ENCODE peak calls at places on chromosomes 1 and 21, in nine cellular contexts. H, X, C, D, U, R, Q, G and K are unnamed samples.

GRCh38 chr1:150525348-150525747 is 9.8 kb downstream of the FALEC start:
- DNase-seq in R (no peak), U (no peak), C (no peak), D (no peak), G (no peak), Q (no peak), X (no peak), H (no peak), K (no peak)

GRCh38 chr1:47399841-47400144 is 16.3 kb upstream of the FOXE3 start:
- DNase-seq in Q (no peak), U (no peak), D (no peak), R (no peak), C (no peak), G (no peak), H (no peak), X (no peak), K (peak; percentile 16)

GRCh38 chr1:923131-923990 is at the start of gene SAMD11:
- DNase-seq in Q (peak; percentile 92), H (peak; percentile 82), X (peak; percentile 79), D (peak; percentile 80), R (peak; percentile 43), U (no peak), C (no peak), G (peak; percentile 97), K (peak; percentile 93)

GRCh38 chr1:16984717-16985116 is 4.3 kb upstream of the MFAP2 start:
- DNase-seq in X (peak; percentile 85), R (no peak), H (peak; percentile 87), G (peak; percentile 95), U (no peak), Q (peak; percentile 65), D (no peak), C (peak; percentile 68), K (peak; percentile 97)

GRCh38 chr1:109926662-109927300 is 16.1 kb downstream of the CSF1 start:
- DNase-seq in U (no peak), Q (no peak), H (no peak), X (peak; percentile 79), D (peak; percentile 78), C (no peak), R (no peak), G (no peak), K (no peak)

GRCh38 chr1:87329756-87330200 is 1.1 kb downstream of the LMO4 start:
- DNase-seq in U (no peak), D (peak; percentile 29), Q (no peak), H (no peak), X (no peak), C (no peak), R (no peak), G (no peak), K (no peak)

GRCh38 chr1:82695443-82695842 is 894.7 kb downstream of the ADGRL2 start:
- DNase-seq in Q (no peak), R (no peak), U (no peak), X (no peak), D (no peak), C (peak; percentile 37), H (no peak), G (no peak), K (no peak)

GRCh38 chr1:1164361-1164700 is 9.3 kb upstream of the TTLL10 start:
- DNase-seq in U (no peak), G (no peak), H (no peak), R (no peak), C (no peak), D (no peak), X (no peak), Q (no peak), K (no peak)

GRCh38 chr1:19799877-19800804 is at the start of gene TMCO4:
- DNase-seq in Q (peak; percentile 55), U (peak; percentile 9), X (peak; percentile 38), H (peak; percentile 49), D (peak; percentile 83), R (peak; percentile 8), C (no peak), G (peak; percentile 86), K (peak; percentile 86)

GRCh38 chr1:109484519-109484975 is 842 bp downstream of the ATXN7L2 start:
- DNase-seq in Q (no peak), X (no peak), G (no peak), D (no peak), H (no peak), U (no peak), C (no peak), R (no peak), K (no peak)

GRCh38 chr1:164560076-164560475 is 1.1 kb downstream of the PBX1 start:
- DNase-seq in R (no peak), U (no peak), C (no peak), Q (no peak), H (no peak), X (no peak), G (no peak), D (peak; percentile 26), K (no peak)

GRCh38 chr1:201673093-201673492 is 134.2 kb downstream of the NAV1 start:
- DNase-seq in U (no peak), D (no peak), X (no peak), R (no peak), H (no peak), C (no peak), Q (no peak), G (no peak), K (no peak)

GRCh38 chr1:14924455-14925325 is 228.9 kb upstream of the TMEM51 start:
- DNase-seq in Q (peak; percentile 64), C (no peak), U (no peak), D (peak; percentile 51), X (no peak), H (no peak), R (no peak), G (peak; percentile 86), K (no peak)

GRCh38 chr1:218304281-218305039 is 19.4 kb downstream of the RRP15 start:
- DNase-seq in Q (peak; percentile 74), C (no peak), U (no peak), R (no peak), H (no peak), X (no peak), D (peak; percentile 67), G (no peak), K (no peak)

GRCh38 chr21:33899199-33899598 is 16.4 kb downstream of the ATP5PO start:
- DNase-seq in C (no peak), U (no peak), R (no peak), G (no peak), D (no peak), X (no peak), H (no peak), Q (no peak), K (no peak)

GRCh38 chr1:1225238-1225845 is 6.5 kb downstream of the SDF4 start:
- DNase-seq in D (no peak), U (no peak), X (no peak), G (no peak), R (no peak), H (no peak), C (no peak), Q (no peak), K (no peak)

GRCh38 chr1:181077576-181078242 is 10.8 kb upstream of the IER5 start:
- DNase-seq in H (no peak), D (peak; percentile 75), X (no peak), Q (no peak), C (no peak), R (no peak), G (no peak), U (no peak), K (no peak)

GRCh38 chr1:213997031-213997771 is 9.4 kb downstream of the PROX1 start:
- DNase-seq in D (no peak), Q (no peak), G (no peak), X (no peak), U (no peak), C (no peak), H (no peak), R (no peak), K (no peak)

GRCh38 chr1:78607944-78608343 is 12.3 kb upstream of the IFI44L start:
- DNase-seq in U (no peak), C (no peak), H (no peak), G (no peak), D (no peak), X (no peak), R (no peak), Q (no peak), K (peak; percentile 62)

GRCh38 chr1:38789498-38790169 is 69.9 kb downstream of the RRAGC start:
- DNase-seq in G (no peak), U (no peak), C (no peak), D (no peak), X (no peak), Q (no peak), H (no peak), R (no peak), K (no peak)

GRCh38 chr1:157566484-157567300 is 14.4 kb upstream of the FCRL5 start:
- DNase-seq in X (no peak), U (no peak), Q (no peak), H (no peak), C (no peak), G (no peak), R (no peak), D (no peak), K (no peak)

GRCh38 chr1:41347276-41347675 is 14.0 kb upstream of the FOXO6 start:
- DNase-seq in R (no peak), G (peak; percentile 9), D (peak; percentile 37), Q (no peak), U (no peak), H (no peak), C (no peak), X (no peak), K (peak; percentile 11)

GRCh38 chr1:200486634-200487033 is 76.8 kb upstream of the ZNF281 start:
- DNase-seq in C (no peak), R (no peak), U (no peak), H (no peak), D (no peak), X (no peak), Q (no peak), G (no peak), K (no peak)

GRCh38 chr1:244012232-244012631 is 38.9 kb upstream of the ZBTB18 start:
- DNase-seq in U (no peak), H (no peak), D (peak; percentile 79), R (no peak), X (peak; percentile 50), C (no peak), G (no peak), Q (no peak), K (no peak)

GRCh38 chr1:119285482-119285881 is 83.1 kb upstream of the HAO2 start:
- DNase-seq in U (no peak), H (no peak), C (no peak), D (peak; percentile 73), G (no peak), Q (no peak), R (no peak), X (peak; percentile 93), K (no peak)

GRCh38 chr21:32888971-32889370 is 117.4 kb upstream of the PAXBP1 start:
- DNase-seq in G (no peak), Q (no peak), D (no peak), X (no peak), R (no peak), U (no peak), C (no peak), H (no peak), K (no peak)

GRCh38 chr1:222892137-222892763 is 77.4 kb downstream of the DISP1 start:
- DNase-seq in D (peak; percentile 83), Q (no peak), C (peak; percentile 48), R (no peak), G (no peak), U (no peak), X (no peak), H (no peak), K (no peak)

GRCh38 chr1:183769956-183770815 is 34.7 kb upstream of the RGL1 start:
- DNase-seq in U (no peak), X (no peak), R (no peak), Q (no peak), D (no peak), H (no peak), G (no peak), C (no peak), K (no peak)

GRCh38 chr1:159250817-159251216 is 46.1 kb downstream of the ACKR1 start:
- DNase-seq in X (no peak), H (no peak), G (no peak), U (no peak), C (peak; percentile 14), R (no peak), Q (no peak), D (no peak), K (no peak)

GRCh38 chr1:103326595-103326994 is 198.9 kb upstream of the RNPC3 start:
- DNase-seq in Q (no peak), X (no peak), G (no peak), H (no peak), U (no peak), C (no peak), D (no peak), R (no peak), K (no peak)